ENCODE peak calls at places on chromosomes 13 and 19, in six cellular contexts. One of them, this sample, is unnamed.
A peak's percentile ranks its signal among the peaks of the same experiment; 100 is the strongest.

GRCh38 chr19:51327066-51327985 is 14.6 kb downstream of the VSIG10L start:
- DNase-seq in kidney tubule cell: peak; percentile 44
- DNase-seq in NCI-H526 treated with DMSO at 0.1 percent for 48 hours: peak; percentile 27
- DNase-seq in GM06990: peak; percentile 38
- DNase-seq in stimulated activated CD8-positive, alpha-beta memory T cell treated with anti-CD3 and anti-CD28 coated beads, Interleukin-2, amount 100 ng/mL, for 1 hour: no peak
- DNase-seq in NCI-H2029 treated with DMSO at 0.1 percent for 48 hours: no peak
- DNase-seq in this sample: peak; percentile 89

GRCh38 chr13:111168116-111168515 is 53.0 kb downstream of the ARHGEF7 start:
- DNase-seq in stimulated activated CD8-positive, alpha-beta memory T cell treated with anti-CD3 and anti-CD28 coated beads, Interleukin-2, amount 100 ng/mL, for 1 hour: no peak
- DNase-seq in GM06990: no peak
- DNase-seq in kidney tubule cell: no peak
- DNase-seq in NCI-H526 treated with DMSO at 0.1 percent for 48 hours: no peak
- DNase-seq in NCI-H2029 treated with DMSO at 0.1 percent for 48 hours: no peak
- DNase-seq in this sample: no peak

GRCh38 chr19:3519126-3519525 is 13.0 kb downstream of the FZR1 start:
- DNase-seq in kidney tubule cell: no peak
- DNase-seq in NCI-H526 treated with DMSO at 0.1 percent for 48 hours: no peak
- DNase-seq in NCI-H2029 treated with DMSO at 0.1 percent for 48 hours: no peak
- DNase-seq in GM06990: no peak
- DNase-seq in stimulated activated CD8-positive, alpha-beta memory T cell treated with anti-CD3 and anti-CD28 coated beads, Interleukin-2, amount 100 ng/mL, for 1 hour: no peak
- DNase-seq in this sample: no peak

GRCh38 chr13:90640976-90641375 is 706.5 kb upstream of the MIR17HG start:
- DNase-seq in GM06990: no peak
- DNase-seq in NCI-H526 treated with DMSO at 0.1 percent for 48 hours: no peak
- DNase-seq in stimulated activated CD8-positive, alpha-beta memory T cell treated with anti-CD3 and anti-CD28 coated beads, Interleukin-2, amount 100 ng/mL, for 1 hour: no peak
- DNase-seq in kidney tubule cell: peak; percentile 20
- DNase-seq in NCI-H2029 treated with DMSO at 0.1 percent for 48 hours: no peak
- DNase-seq in this sample: no peak

GRCh38 chr13:95296326-95296939 is 4.8 kb downstream of the ABCC4 start:
- DNase-seq in NCI-H2029 treated with DMSO at 0.1 percent for 48 hours: no peak
- DNase-seq in stimulated activated CD8-positive, alpha-beta memory T cell treated with anti-CD3 and anti-CD28 coated beads, Interleukin-2, amount 100 ng/mL, for 1 hour: no peak
- DNase-seq in GM06990: no peak
- DNase-seq in NCI-H526 treated with DMSO at 0.1 percent for 48 hours: no peak
- DNase-seq in kidney tubule cell: peak; percentile 62
- DNase-seq in this sample: no peak

GRCh38 chr13:30004204-30004603 is 153.8 kb upstream of the UBL3 start:
- DNase-seq in NCI-H526 treated with DMSO at 0.1 percent for 48 hours: no peak
- DNase-seq in stimulated activated CD8-positive, alpha-beta memory T cell treated with anti-CD3 and anti-CD28 coated beads, Interleukin-2, amount 100 ng/mL, for 1 hour: no peak
- DNase-seq in kidney tubule cell: peak; percentile 12
- DNase-seq in GM06990: no peak
- DNase-seq in NCI-H2029 treated with DMSO at 0.1 percent for 48 hours: no peak
- DNase-seq in this sample: no peak

GRCh38 chr13:100828226-100828625 is 153.6 kb upstream of the TMTC4 start:
- DNase-seq in stimulated activated CD8-positive, alpha-beta memory T cell treated with anti-CD3 and anti-CD28 coated beads, Interleukin-2, amount 100 ng/mL, for 1 hour: no peak
- DNase-seq in kidney tubule cell: no peak
- DNase-seq in GM06990: no peak
- DNase-seq in NCI-H2029 treated with DMSO at 0.1 percent for 48 hours: no peak
- DNase-seq in NCI-H526 treated with DMSO at 0.1 percent for 48 hours: no peak
- DNase-seq in this sample: no peak

GRCh38 chr19:41936416-41936850 is 8.2 kb upstream of the ERFL start:
- DNase-seq in GM06990: no peak
- DNase-seq in NCI-H526 treated with DMSO at 0.1 percent for 48 hours: no peak
- DNase-seq in NCI-H2029 treated with DMSO at 0.1 percent for 48 hours: no peak
- DNase-seq in kidney tubule cell: no peak
- DNase-seq in stimulated activated CD8-positive, alpha-beta memory T cell treated with anti-CD3 and anti-CD28 coated beads, Interleukin-2, amount 100 ng/mL, for 1 hour: no peak
- DNase-seq in this sample: no peak

GRCh38 chr13:75788494-75788991 is 152.4 kb downstream of the LMO7 start:
- DNase-seq in stimulated activated CD8-positive, alpha-beta memory T cell treated with anti-CD3 and anti-CD28 coated beads, Interleukin-2, amount 100 ng/mL, for 1 hour: no peak
- DNase-seq in GM06990: no peak
- DNase-seq in NCI-H526 treated with DMSO at 0.1 percent for 48 hours: no peak
- DNase-seq in NCI-H2029 treated with DMSO at 0.1 percent for 48 hours: no peak
- DNase-seq in kidney tubule cell: peak; percentile 35
- DNase-seq in this sample: no peak

GRCh38 chr19:34313188-34313587 is 51.8 kb upstream of the GPI start:
- DNase-seq in stimulated activated CD8-positive, alpha-beta memory T cell treated with anti-CD3 and anti-CD28 coated beads, Interleukin-2, amount 100 ng/mL, for 1 hour: no peak
- DNase-seq in kidney tubule cell: peak; percentile 14
- DNase-seq in NCI-H526 treated with DMSO at 0.1 percent for 48 hours: no peak
- DNase-seq in GM06990: no peak
- DNase-seq in NCI-H2029 treated with DMSO at 0.1 percent for 48 hours: no peak
- DNase-seq in this sample: no peak

GRCh38 chr13:30318026-30318425 is 10.7 kb upstream of the KATNAL1 start:
- DNase-seq in NCI-H526 treated with DMSO at 0.1 percent for 48 hours: no peak
- DNase-seq in NCI-H2029 treated with DMSO at 0.1 percent for 48 hours: no peak
- DNase-seq in stimulated activated CD8-positive, alpha-beta memory T cell treated with anti-CD3 and anti-CD28 coated beads, Interleukin-2, amount 100 ng/mL, for 1 hour: no peak
- DNase-seq in GM06990: no peak
- DNase-seq in kidney tubule cell: no peak
- DNase-seq in this sample: no peak

GRCh38 chr19:4647676-4648644 is 8.6 kb downstream of the TNFAIP8L1 start:
- DNase-seq in kidney tubule cell: no peak
- DNase-seq in stimulated activated CD8-positive, alpha-beta memory T cell treated with anti-CD3 and anti-CD28 coated beads, Interleukin-2, amount 100 ng/mL, for 1 hour: no peak
- DNase-seq in NCI-H2029 treated with DMSO at 0.1 percent for 48 hours: no peak
- DNase-seq in NCI-H526 treated with DMSO at 0.1 percent for 48 hours: no peak
- DNase-seq in GM06990: no peak
- DNase-seq in this sample: peak; percentile 60

GRCh38 chr13:42762251-42762650 is 19.1 kb upstream of the FAM216B start:
- DNase-seq in GM06990: no peak
- DNase-seq in NCI-H2029 treated with DMSO at 0.1 percent for 48 hours: no peak
- DNase-seq in stimulated activated CD8-positive, alpha-beta memory T cell treated with anti-CD3 and anti-CD28 coated beads, Interleukin-2, amount 100 ng/mL, for 1 hour: no peak
- DNase-seq in kidney tubule cell: no peak
- DNase-seq in NCI-H526 treated with DMSO at 0.1 percent for 48 hours: no peak
- DNase-seq in this sample: no peak

GRCh38 chr13:21541980-21542379 is 62.0 kb downstream of the MICU2 start:
- DNase-seq in kidney tubule cell: no peak
- DNase-seq in NCI-H526 treated with DMSO at 0.1 percent for 48 hours: no peak
- DNase-seq in stimulated activated CD8-positive, alpha-beta memory T cell treated with anti-CD3 and anti-CD28 coated beads, Interleukin-2, amount 100 ng/mL, for 1 hour: no peak
- DNase-seq in NCI-H2029 treated with DMSO at 0.1 percent for 48 hours: no peak
- DNase-seq in GM06990: no peak
- DNase-seq in this sample: no peak

GRCh38 chr19:46860846-46861690 is at the start of gene ARHGAP35:
- DNase-seq in kidney tubule cell: no peak
- DNase-seq in GM06990: no peak
- DNase-seq in NCI-H2029 treated with DMSO at 0.1 percent for 48 hours: no peak
- DNase-seq in NCI-H526 treated with DMSO at 0.1 percent for 48 hours: no peak
- DNase-seq in stimulated activated CD8-positive, alpha-beta memory T cell treated with anti-CD3 and anti-CD28 coated beads, Interleukin-2, amount 100 ng/mL, for 1 hour: no peak
- DNase-seq in this sample: peak; percentile 95

GRCh38 chr19:2312819-2313501 is 5.0 kb upstream of the LINGO3 start:
- DNase-seq in NCI-H526 treated with DMSO at 0.1 percent for 48 hours: no peak
- DNase-seq in kidney tubule cell: no peak
- DNase-seq in NCI-H2029 treated with DMSO at 0.1 percent for 48 hours: no peak
- DNase-seq in GM06990: no peak
- DNase-seq in stimulated activated CD8-positive, alpha-beta memory T cell treated with anti-CD3 and anti-CD28 coated beads, Interleukin-2, amount 100 ng/mL, for 1 hour: no peak
- DNase-seq in this sample: no peak

GRCh38 chr13:60788156-60788829 is 391.3 kb downstream of the TDRD3 start:
- DNase-seq in kidney tubule cell: no peak
- DNase-seq in GM06990: no peak
- DNase-seq in NCI-H526 treated with DMSO at 0.1 percent for 48 hours: no peak
- DNase-seq in NCI-H2029 treated with DMSO at 0.1 percent for 48 hours: no peak
- DNase-seq in stimulated activated CD8-positive, alpha-beta memory T cell treated with anti-CD3 and anti-CD28 coated beads, Interleukin-2, amount 100 ng/mL, for 1 hour: no peak
- DNase-seq in this sample: no peak

GRCh38 chr13:109448629-109449028 is 337.8 kb downstream of the IRS2 start:
- DNase-seq in kidney tubule cell: no peak
- DNase-seq in NCI-H2029 treated with DMSO at 0.1 percent for 48 hours: no peak
- DNase-seq in GM06990: no peak
- DNase-seq in NCI-H526 treated with DMSO at 0.1 percent for 48 hours: no peak
- DNase-seq in stimulated activated CD8-positive, alpha-beta memory T cell treated with anti-CD3 and anti-CD28 coated beads, Interleukin-2, amount 100 ng/mL, for 1 hour: no peak
- DNase-seq in this sample: no peak

GRCh38 chr13:47983070-47983469 is 18.0 kb downstream of the SUCLA2 start:
- DNase-seq in NCI-H2029 treated with DMSO at 0.1 percent for 48 hours: no peak
- DNase-seq in stimulated activated CD8-positive, alpha-beta memory T cell treated with anti-CD3 and anti-CD28 coated beads, Interleukin-2, amount 100 ng/mL, for 1 hour: no peak
- DNase-seq in kidney tubule cell: no peak
- DNase-seq in NCI-H526 treated with DMSO at 0.1 percent for 48 hours: no peak
- DNase-seq in GM06990: no peak
- DNase-seq in this sample: no peak

GRCh38 chr19:28497887-28498286 is 715.1 kb downstream of the UQCRFS1 start:
- DNase-seq in kidney tubule cell: no peak
- DNase-seq in NCI-H2029 treated with DMSO at 0.1 percent for 48 hours: no peak
- DNase-seq in GM06990: no peak
- DNase-seq in stimulated activated CD8-positive, alpha-beta memory T cell treated with anti-CD3 and anti-CD28 coated beads, Interleukin-2, amount 100 ng/mL, for 1 hour: no peak
- DNase-seq in NCI-H526 treated with DMSO at 0.1 percent for 48 hours: no peak
- DNase-seq in this sample: no peak

GRCh38 chr13:98080280-98080679 is 62.6 kb upstream of the FARP1 start:
- DNase-seq in kidney tubule cell: peak; percentile 5
- DNase-seq in NCI-H526 treated with DMSO at 0.1 percent for 48 hours: no peak
- DNase-seq in stimulated activated CD8-positive, alpha-beta memory T cell treated with anti-CD3 and anti-CD28 coated beads, Interleukin-2, amount 100 ng/mL, for 1 hour: no peak
- DNase-seq in NCI-H2029 treated with DMSO at 0.1 percent for 48 hours: no peak
- DNase-seq in GM06990: no peak
- DNase-seq in this sample: no peak

GRCh38 chr19:17784201-17785008 is 10.5 kb upstream of the B3GNT3 start:
- DNase-seq in stimulated activated CD8-positive, alpha-beta memory T cell treated with anti-CD3 and anti-CD28 coated beads, Interleukin-2, amount 100 ng/mL, for 1 hour: peak; percentile 40
- DNase-seq in kidney tubule cell: peak; percentile 71
- DNase-seq in NCI-H526 treated with DMSO at 0.1 percent for 48 hours: peak; percentile 2
- DNase-seq in NCI-H2029 treated with DMSO at 0.1 percent for 48 hours: no peak
- DNase-seq in GM06990: peak; percentile 53
- DNase-seq in this sample: peak; percentile 90

GRCh38 chr19:16591803-16592556 is 19.8 kb upstream of the SLC35E1 start:
- DNase-seq in stimulated activated CD8-positive, alpha-beta memory T cell treated with anti-CD3 and anti-CD28 coated beads, Interleukin-2, amount 100 ng/mL, for 1 hour: no peak
- DNase-seq in GM06990: no peak
- DNase-seq in NCI-H2029 treated with DMSO at 0.1 percent for 48 hours: no peak
- DNase-seq in kidney tubule cell: peak; percentile 29
- DNase-seq in NCI-H526 treated with DMSO at 0.1 percent for 48 hours: no peak
- DNase-seq in this sample: no peak

GRCh38 chr13:87999141-87999765 is 328.1 kb downstream of the SLITRK5 start:
- DNase-seq in kidney tubule cell: peak; percentile 96
- DNase-seq in stimulated activated CD8-positive, alpha-beta memory T cell treated with anti-CD3 and anti-CD28 coated beads, Interleukin-2, amount 100 ng/mL, for 1 hour: no peak
- DNase-seq in NCI-H2029 treated with DMSO at 0.1 percent for 48 hours: no peak
- DNase-seq in NCI-H526 treated with DMSO at 0.1 percent for 48 hours: no peak
- DNase-seq in GM06990: no peak
- DNase-seq in this sample: no peak

GRCh38 chr19:11197291-11198174 is at the start of gene KANK2:
- DNase-seq in NCI-H526 treated with DMSO at 0.1 percent for 48 hours: peak; percentile 55
- DNase-seq in kidney tubule cell: peak; percentile 84
- DNase-seq in GM06990: peak; percentile 79
- DNase-seq in stimulated activated CD8-positive, alpha-beta memory T cell treated with anti-CD3 and anti-CD28 coated beads, Interleukin-2, amount 100 ng/mL, for 1 hour: peak; percentile 50
- DNase-seq in NCI-H2029 treated with DMSO at 0.1 percent for 48 hours: peak; percentile 68
- DNase-seq in this sample: peak; percentile 99

GRCh38 chr19:5293607-5294089 is 47.0 kb downstream of the PTPRS start:
- DNase-seq in NCI-H2029 treated with DMSO at 0.1 percent for 48 hours: no peak
- DNase-seq in kidney tubule cell: no peak
- DNase-seq in NCI-H526 treated with DMSO at 0.1 percent for 48 hours: no peak
- DNase-seq in GM06990: no peak
- DNase-seq in stimulated activated CD8-positive, alpha-beta memory T cell treated with anti-CD3 and anti-CD28 coated beads, Interleukin-2, amount 100 ng/mL, for 1 hour: no peak
- DNase-seq in this sample: peak; percentile 66

GRCh38 chr19:49801401-49801888 is 11.6 kb downstream of the FUZ start:
- DNase-seq in stimulated activated CD8-positive, alpha-beta memory T cell treated with anti-CD3 and anti-CD28 coated beads, Interleukin-2, amount 100 ng/mL, for 1 hour: no peak
- DNase-seq in kidney tubule cell: no peak
- DNase-seq in NCI-H2029 treated with DMSO at 0.1 percent for 48 hours: no peak
- DNase-seq in NCI-H526 treated with DMSO at 0.1 percent for 48 hours: no peak
- DNase-seq in GM06990: no peak
- DNase-seq in this sample: no peak

GRCh38 chr13:79710376-79710775 is 229.4 kb downstream of the NDFIP2 start:
- DNase-seq in stimulated activated CD8-positive, alpha-beta memory T cell treated with anti-CD3 and anti-CD28 coated beads, Interleukin-2, amount 100 ng/mL, for 1 hour: no peak
- DNase-seq in NCI-H2029 treated with DMSO at 0.1 percent for 48 hours: no peak
- DNase-seq in GM06990: no peak
- DNase-seq in NCI-H526 treated with DMSO at 0.1 percent for 48 hours: no peak
- DNase-seq in kidney tubule cell: peak; percentile 34
- DNase-seq in this sample: no peak

GRCh38 chr19:47446534-47447469 is 24.9 kb downstream of the SLC8A2 start:
- DNase-seq in GM06990: no peak
- DNase-seq in stimulated activated CD8-positive, alpha-beta memory T cell treated with anti-CD3 and anti-CD28 coated beads, Interleukin-2, amount 100 ng/mL, for 1 hour: no peak
- DNase-seq in NCI-H526 treated with DMSO at 0.1 percent for 48 hours: peak; percentile 70
- DNase-seq in kidney tubule cell: peak; percentile 56
- DNase-seq in NCI-H2029 treated with DMSO at 0.1 percent for 48 hours: peak; percentile 25
- DNase-seq in this sample: no peak

GRCh38 chr19:2057484-2058469 is 6.7 kb upstream of the MKNK2 start:
- DNase-seq in GM06990: no peak
- DNase-seq in stimulated activated CD8-positive, alpha-beta memory T cell treated with anti-CD3 and anti-CD28 coated beads, Interleukin-2, amount 100 ng/mL, for 1 hour: no peak
- DNase-seq in kidney tubule cell: no peak
- DNase-seq in NCI-H2029 treated with DMSO at 0.1 percent for 48 hours: no peak
- DNase-seq in NCI-H526 treated with DMSO at 0.1 percent for 48 hours: no peak
- DNase-seq in this sample: no peak

GRCh38 chr19:12766051-12766521 is 9.3 kb downstream of the HOOK2 start:
- DNase-seq in GM06990: peak; percentile 80
- DNase-seq in kidney tubule cell: no peak
- DNase-seq in NCI-H2029 treated with DMSO at 0.1 percent for 48 hours: no peak
- DNase-seq in NCI-H526 treated with DMSO at 0.1 percent for 48 hours: peak; percentile 10
- DNase-seq in stimulated activated CD8-positive, alpha-beta memory T cell treated with anti-CD3 and anti-CD28 coated beads, Interleukin-2, amount 100 ng/mL, for 1 hour: peak; percentile 68
- DNase-seq in this sample: peak; percentile 89

GRCh38 chr13:95704510-95704909 is 27.6 kb downstream of the DNAJC3 start:
- DNase-seq in kidney tubule cell: no peak
- DNase-seq in NCI-H526 treated with DMSO at 0.1 percent for 48 hours: no peak
- DNase-seq in NCI-H2029 treated with DMSO at 0.1 percent for 48 hours: no peak
- DNase-seq in GM06990: no peak
- DNase-seq in stimulated activated CD8-positive, alpha-beta memory T cell treated with anti-CD3 and anti-CD28 coated beads, Interleukin-2, amount 100 ng/mL, for 1 hour: no peak
- DNase-seq in this sample: no peak

GRCh38 chr13:86846501-86846900 is 824.7 kb upstream of the SLITRK5 start:
- DNase-seq in NCI-H2029 treated with DMSO at 0.1 percent for 48 hours: no peak
- DNase-seq in GM06990: no peak
- DNase-seq in kidney tubule cell: peak; percentile 3
- DNase-seq in NCI-H526 treated with DMSO at 0.1 percent for 48 hours: no peak
- DNase-seq in stimulated activated CD8-positive, alpha-beta memory T cell treated with anti-CD3 and anti-CD28 coated beads, Interleukin-2, amount 100 ng/mL, for 1 hour: no peak
- DNase-seq in this sample: no peak

GRCh38 chr13:31100721-31101120 is 61.0 kb downstream of the HSPH1 start:
- DNase-seq in NCI-H526 treated with DMSO at 0.1 percent for 48 hours: no peak
- DNase-seq in NCI-H2029 treated with DMSO at 0.1 percent for 48 hours: no peak
- DNase-seq in GM06990: no peak
- DNase-seq in kidney tubule cell: no peak
- DNase-seq in stimulated activated CD8-positive, alpha-beta memory T cell treated with anti-CD3 and anti-CD28 coated beads, Interleukin-2, amount 100 ng/mL, for 1 hour: no peak
- DNase-seq in this sample: no peak

GRCh38 chr19:2101417-2102335 is 5.0 kb downstream of the IZUMO4 start:
- DNase-seq in stimulated activated CD8-positive, alpha-beta memory T cell treated with anti-CD3 and anti-CD28 coated beads, Interleukin-2, amount 100 ng/mL, for 1 hour: no peak
- DNase-seq in NCI-H526 treated with DMSO at 0.1 percent for 48 hours: no peak
- DNase-seq in NCI-H2029 treated with DMSO at 0.1 percent for 48 hours: no peak
- DNase-seq in GM06990: no peak
- DNase-seq in kidney tubule cell: no peak
- DNase-seq in this sample: no peak

GRCh38 chr13:84405286-84405685 is 523.0 kb upstream of the SLITRK1 start:
- DNase-seq in GM06990: no peak
- DNase-seq in kidney tubule cell: no peak
- DNase-seq in NCI-H2029 treated with DMSO at 0.1 percent for 48 hours: no peak
- DNase-seq in stimulated activated CD8-positive, alpha-beta memory T cell treated with anti-CD3 and anti-CD28 coated beads, Interleukin-2, amount 100 ng/mL, for 1 hour: no peak
- DNase-seq in NCI-H526 treated with DMSO at 0.1 percent for 48 hours: no peak
- DNase-seq in this sample: no peak

GRCh38 chr13:92463134-92463533 is 763.5 kb upstream of the GPC6 start:
- DNase-seq in kidney tubule cell: no peak
- DNase-seq in NCI-H526 treated with DMSO at 0.1 percent for 48 hours: no peak
- DNase-seq in stimulated activated CD8-positive, alpha-beta memory T cell treated with anti-CD3 and anti-CD28 coated beads, Interleukin-2, amount 100 ng/mL, for 1 hour: no peak
- DNase-seq in GM06990: no peak
- DNase-seq in NCI-H2029 treated with DMSO at 0.1 percent for 48 hours: peak; percentile 90
- DNase-seq in this sample: no peak

GRCh38 chr19:34962945-34963530 is 991 bp downstream of the ZNF792 start:
- DNase-seq in kidney tubule cell: no peak
- DNase-seq in NCI-H526 treated with DMSO at 0.1 percent for 48 hours: peak; percentile 16
- DNase-seq in stimulated activated CD8-positive, alpha-beta memory T cell treated with anti-CD3 and anti-CD28 coated beads, Interleukin-2, amount 100 ng/mL, for 1 hour: no peak
- DNase-seq in GM06990: no peak
- DNase-seq in NCI-H2029 treated with DMSO at 0.1 percent for 48 hours: no peak
- DNase-seq in this sample: peak; percentile 35

GRCh38 chr19:3969435-3970312 is 1.2 kb downstream of the DAPK3 start:
- DNase-seq in GM06990: no peak
- DNase-seq in stimulated activated CD8-positive, alpha-beta memory T cell treated with anti-CD3 and anti-CD28 coated beads, Interleukin-2, amount 100 ng/mL, for 1 hour: no peak
- DNase-seq in NCI-H2029 treated with DMSO at 0.1 percent for 48 hours: no peak
- DNase-seq in NCI-H526 treated with DMSO at 0.1 percent for 48 hours: no peak
- DNase-seq in kidney tubule cell: peak; percentile 95
- DNase-seq in this sample: no peak